ENCODE peak calls at places on chromosomes 12 and 14, in ten cellular contexts. C, O, D, L, X, N, Y, J, B and Z are unnamed samples.

GRCh38 chr12:78248321-78248720 is 417.6 kb downstream of the NAV3 start:
- DNase-seq in C (no peak), O (peak; percentile 46), D (no peak), L (peak; percentile 33), X (no peak), N (no peak), Y (no peak), J (no peak), B (no peak), Z (peak; percentile 60)

GRCh38 chr14:84254205-84254788 is 1275.6 kb upstream of the FLRT2 start:
- DNase-seq in C (peak; percentile 79), O (peak; percentile 50), D (no peak), L (no peak), X (peak; percentile 57), N (no peak), Y (peak; percentile 44), J (no peak), B (peak; percentile 61), Z (peak; percentile 33)

GRCh38 chr14:33657478-33657877 is 293.4 kb downstream of the EGLN3 start:
- DNase-seq in C (peak; percentile 29), O (peak; percentile 36), D (no peak), L (peak; percentile 20), X (no peak), N (no peak), Y (no peak), J (no peak), B (no peak), Z (peak; percentile 58)

GRCh38 chr12:123801573-123802178 is 39.6 kb downstream of the DNAH10 start:
- DNase-seq in C (peak; percentile 33), O (peak; percentile 61), D (no peak), L (peak; percentile 25), X (no peak), N (no peak), Y (no peak), J (no peak), B (no peak), Z (peak; percentile 26)

GRCh38 chr14:68791078-68791983 is 1.5 kb downstream of the ZFP36L1 start:
- DNase-seq in C (peak; percentile 54), O (peak; percentile 57), D (no peak), L (peak; percentile 56), X (peak; percentile 14), N (peak; percentile 46), Y (peak; percentile 64), J (no peak), B (peak; percentile 51), Z (peak; percentile 54)

GRCh38 chr12:116504438-116504837 is 54.7 kb upstream of the MAP1LC3B2 start:
- DNase-seq in C (no peak), O (no peak), D (no peak), L (no peak), X (no peak), N (no peak), Y (no peak), J (no peak), B (no peak), Z (no peak)

GRCh38 chr12:28306535-28306934 is 116.3 kb downstream of the CCDC91 start:
- DNase-seq in C (no peak), O (no peak), D (no peak), L (no peak), X (no peak), N (no peak), Y (no peak), J (no peak), B (no peak), Z (no peak)

GRCh38 chr14:91414475-91415342 is 2.9 kb downstream of the CCDC88C start:
- DNase-seq in C (no peak), O (no peak), D (no peak), L (no peak), X (no peak), N (no peak), Y (no peak), J (no peak), B (no peak), Z (no peak)

GRCh38 chr12:85559534-85559933 is 276.7 kb downstream of the RASSF9 start:
- DNase-seq in C (no peak), O (no peak), D (no peak), L (no peak), X (no peak), N (no peak), Y (no peak), J (no peak), B (no peak), Z (no peak)

GRCh38 chr12:108798551-108799221 is 58.7 kb downstream of the SSH1 start:
- DNase-seq in C (peak; percentile 61), O (peak; percentile 50), D (no peak), L (peak; percentile 46), X (no peak), N (no peak), Y (no peak), J (no peak), B (no peak), Z (peak; percentile 47)

GRCh38 chr12:3200779-3201738 is 123.9 kb downstream of the TSPAN9 start:
- DNase-seq in C (peak; percentile 20), O (peak; percentile 26), D (no peak), L (no peak), X (peak; percentile 46), N (no peak), Y (no peak), J (no peak), B (peak; percentile 41), Z (peak; percentile 35)

GRCh38 chr12:96489392-96490056 is at the start of gene CFAP54:
- DNase-seq in C (peak; percentile 95), O (peak; percentile 94), D (peak; percentile 93), L (peak; percentile 93), X (peak; percentile 96), N (peak; percentile 93), Y (peak; percentile 83), J (peak; percentile 92), B (peak; percentile 95), Z (peak; percentile 93)

GRCh38 chr14:23719225-23719985 is 83.2 kb downstream of the DHRS2 start:
- DNase-seq in C (no peak), O (no peak), D (no peak), L (no peak), X (no peak), N (no peak), Y (no peak), J (no peak), B (no peak), Z (no peak)